ENCODE peak calls at places on chromosome 21, in ten cellular contexts. M is NCI-H1092; H is left colon; T is B cell; D is CD8-positive, alpha-beta memory T cell; B is stimulated activated CD4-positive, alpha-beta T cell treated with anti-CD3 and anti-CD28 coated beads, Interleukin-4, amount 100 ng/mL, for 24 hours; S is A172; V is SW480; K is iPS-NIHi11; Y is fibroblast of lung. I is an unnamed sample.

GRCh38 chr21:33402011-33402979 is 918 bp upstream of the IFNGR2 start:
- DNase-seq in B (no peak), S (no peak), M (no peak), K (peak; percentile 76), Y (peak; percentile 60), H (peak; percentile 60), V (no peak), T (peak; percentile 79), D (no peak), I (peak; percentile 77)

GRCh38 chr21:35401476-35401875 is 352.4 kb upstream of the RUNX1 start:
- DNase-seq in D (no peak), K (no peak), M (no peak), S (peak; percentile 56), H (no peak), V (no peak), T (no peak), Y (peak; percentile 90), B (no peak), I (no peak)

GRCh38 chr21:34243562-34243961 is 120.2 kb upstream of the KCNE2 start:
- DNase-seq in M (peak; percentile 33), H (no peak), K (peak; percentile 59), T (no peak), S (no peak), Y (peak; percentile 1), V (peak; percentile 35), B (peak; percentile 16), D (no peak), I (peak; percentile 44)

GRCh38 chr21:35223480-35224156 is 174.5 kb upstream of the RUNX1 start:
- DNase-seq in V (no peak), K (no peak), H (no peak), T (no peak), Y (peak; percentile 24), B (no peak), M (peak; percentile 32), D (no peak), S (no peak), I (no peak)

GRCh38 chr21:30408782-30409494 is 13.1 kb downstream of the KRTAP13-1 start:
- DNase-seq in M (peak; percentile 81), D (no peak), B (no peak), H (peak; percentile 39), S (peak; percentile 60), T (no peak), Y (peak; percentile 9), K (peak; percentile 75), V (peak; percentile 90), I (peak; percentile 93)

GRCh38 chr21:44579056-44579832 is 1.2 kb downstream of the KRTAP10-5 start:
- DNase-seq in D (no peak), K (no peak), T (no peak), M (no peak), H (no peak), V (no peak), S (no peak), B (no peak), Y (no peak), I (no peak)

GRCh38 chr21:41596241-41596925 is 88.4 kb upstream of the TMPRSS2 start:
- DNase-seq in M (no peak), T (no peak), K (no peak), H (peak; percentile 10), S (no peak), D (no peak), V (no peak), B (no peak), Y (no peak), I (no peak)

GRCh38 chr21:30234643-30235042 is 18.7 kb upstream of the CLDN8 start:
- DNase-seq in H (no peak), M (no peak), V (no peak), Y (no peak), T (no peak), K (no peak), B (no peak), D (no peak), S (no peak), I (no peak)

GRCh38 chr21:45465105-45465504 is 60.1 kb downstream of the COL18A1 start:
- DNase-seq in M (no peak), T (no peak), Y (no peak), B (no peak), H (no peak), V (no peak), K (no peak), S (no peak), D (no peak), I (no peak)

GRCh38 chr21:36810443-36810842 is 111.5 kb downstream of the SIM2 start:
- DNase-seq in K (no peak), D (no peak), B (no peak), M (no peak), S (no peak), V (no peak), T (no peak), Y (no peak), H (no peak), I (no peak)

GRCh38 chr21:30058928-30059327 is 107.7 kb downstream of the CLDN17 start:
- DNase-seq in S (no peak), T (no peak), Y (no peak), M (no peak), D (no peak), H (no peak), K (no peak), B (no peak), V (no peak), I (no peak)

GRCh38 chr21:38910390-38911008 is 104.8 kb downstream of the ETS2 start:
- DNase-seq in B (no peak), Y (no peak), K (no peak), V (peak; percentile 81), D (no peak), T (no peak), M (no peak), H (no peak), S (peak; percentile 56), I (peak; percentile 46)

GRCh38 chr21:42401164-42401563 is 2.5 kb upstream of the UBASH3A start:
- DNase-seq in M (no peak), H (no peak), T (no peak), Y (peak; percentile 41), B (no peak), V (no peak), D (no peak), S (no peak), K (no peak), I (no peak)

GRCh38 chr21:20698585-20698984 is 299.6 kb upstream of the NCAM2 start:
- DNase-seq in T (no peak), V (no peak), M (no peak), Y (no peak), D (no peak), B (no peak), H (no peak), S (no peak), K (no peak), I (no peak)

GRCh38 chr21:29433366-29434059 is 134.8 kb downstream of the BACH1 start:
- DNase-seq in Y (peak; percentile 16), B (no peak), T (no peak), K (no peak), V (no peak), M (no peak), S (no peak), H (no peak), D (no peak), I (no peak)

GRCh38 chr21:45366931-45367401 is 38.0 kb upstream of the COL18A1 start:
- DNase-seq in T (no peak), V (peak; percentile 78), S (peak; percentile 99), H (peak; percentile 39), D (no peak), B (no peak), M (no peak), K (no peak), Y (peak; percentile 97), I (peak; percentile 65)

GRCh38 chr21:28893687-28894086 is 99.0 kb downstream of the LTN1 start:
- DNase-seq in H (no peak), B (no peak), K (no peak), D (no peak), V (no peak), M (no peak), Y (no peak), S (no peak), T (no peak), I (no peak)

GRCh38 chr21:38490411-38491020 is 7.8 kb downstream of the ERG start:
- DNase-seq in M (no peak), V (no peak), Y (no peak), T (no peak), D (no peak), K (no peak), S (no peak), H (no peak), B (no peak), I (no peak)

GRCh38 chr21:29939859-29940245 is at the start of gene GRIK1:
- DNase-seq in T (no peak), H (no peak), Y (peak; percentile 4), S (no peak), M (no peak), K (peak; percentile 14), B (no peak), D (no peak), V (no peak), I (peak; percentile 45)

GRCh38 chr21:46122758-46123683 is 25.1 kb downstream of the COL6A2 start:
- DNase-seq in S (no peak), M (no peak), Y (no peak), V (no peak), T (peak; percentile 25), K (no peak), H (peak; percentile 18), D (no peak), B (no peak), I (no peak)

GRCh38 chr21:31366825-31367224 is 22.8 kb upstream of the TIAM1 start:
- DNase-seq in V (peak; percentile 72), K (no peak), H (no peak), M (no peak), S (peak; percentile 98), T (no peak), Y (peak; percentile 96), B (no peak), D (no peak), I (no peak)

GRCh38 chr21:43988016-43988415 is 24.1 kb upstream of the TRAPPC10 start:
- DNase-seq in V (no peak), M (no peak), S (no peak), H (no peak), Y (no peak), B (no peak), T (no peak), K (no peak), D (no peak), I (no peak)

GRCh38 chr21:45972353-45972715 is 9.2 kb upstream of the COL6A1 start:
- DNase-seq in K (no peak), D (no peak), M (no peak), B (no peak), H (no peak), Y (no peak), S (no peak), T (peak; percentile 49), V (no peak), I (no peak)

GRCh38 chr21:39313042-39313456 is 383 bp downstream of the BRWD1 start:
- DNase-seq in T (peak; percentile 65), V (no peak), S (no peak), M (peak; percentile 50), H (peak; percentile 34), Y (peak; percentile 11), K (peak; percentile 26), B (no peak), D (peak; percentile 60), I (peak; percentile 45)

GRCh38 chr21:17472592-17473271 is 40.1 kb upstream of the CXADR start:
- DNase-seq in S (no peak), M (no peak), H (peak; percentile 78), Y (no peak), K (no peak), D (no peak), T (no peak), B (no peak), V (no peak), I (no peak)

GRCh38 chr21:44892536-44893277 is 19.2 kb upstream of the PTTG1IP start:
- DNase-seq in V (peak; percentile 36), M (peak; percentile 32), T (peak; percentile 83), K (peak; percentile 82), S (peak; percentile 44), D (peak; percentile 79), H (no peak), B (peak; percentile 83), Y (no peak), I (peak; percentile 75)

GRCh38 chr21:45292399-45293213 is 4.9 kb upstream of the POFUT2 start:
- DNase-seq in H (peak; percentile 77), M (peak; percentile 77), S (peak; percentile 86), D (peak; percentile 75), Y (peak; percentile 77), K (peak; percentile 85), T (peak; percentile 88), B (peak; percentile 76), V (peak; percentile 80), I (peak; percentile 88)

GRCh38 chr21:41824466-41825207 is 54.5 kb downstream of the PRDM15 start:
- DNase-seq in H (no peak), Y (no peak), T (no peak), D (no peak), M (peak; percentile 17), B (no peak), V (no peak), S (no peak), K (no peak), I (no peak)